ENCODE peak calls at places on chromosome 1, in five cellular contexts. D, U, B, M and F are unnamed samples.

GRCh38 chr1:233885196-233886028 is 19.1 kb upstream of the SLC35F3 start:
- DNase-seq in D (peak), U (no peak), B (no peak), M (no peak), F (no peak)

GRCh38 chr1:222250376-222250775 is 297.5 kb downstream of the HHIPL2 start:
- DNase-seq in D (no peak), U (no peak), B (no peak), M (no peak), F (no peak)

GRCh38 chr1:100265931-100266830 is at the start of gene RTCA:
- DNase-seq in D (peak), U (peak), B (peak), M (peak), F (peak)

GRCh38 chr1:218739426-218739825 is 394.3 kb downstream of the TGFB2 start:
- DNase-seq in D (no peak), U (no peak), B (no peak), M (no peak), F (no peak)

GRCh38 chr1:20440785-20441200 is 45.2 kb downstream of the CAMK2N1 start:
- DNase-seq in D (peak), U (peak), B (peak), M (no peak), F (peak)

GRCh38 chr1:165235158-165235776 is 121.2 kb downstream of the LMX1A start:
- DNase-seq in D (peak), U (no peak), B (peak), M (no peak), F (no peak)

GRCh38 chr1:37362990-37363389 is 111.4 kb upstream of the ZC3H12A start:
- DNase-seq in D (no peak), U (no peak), B (peak), M (no peak), F (no peak)

GRCh38 chr1:212554401-212554800 is 54.2 kb upstream of the ATF3 start:
- DNase-seq in D (no peak), U (no peak), B (no peak), M (no peak), F (no peak)

GRCh38 chr1:169163059-169163458 is 56.6 kb downstream of the ATP1B1 start:
- DNase-seq in D (no peak), U (no peak), B (no peak), M (no peak), F (peak)

GRCh38 chr1:51557168-51557567 is 38.1 kb upstream of the EPS15 start:
- DNase-seq in D (no peak), U (no peak), B (no peak), M (no peak), F (no peak)

GRCh38 chr1:51559501-51559900 is 40.4 kb upstream of the EPS15 start:
- DNase-seq in D (no peak), U (no peak), B (peak), M (no peak), F (no peak)

GRCh38 chr1:51560034-51560433 is 41.0 kb upstream of the EPS15 start:
- DNase-seq in D (no peak), U (no peak), B (no peak), M (no peak), F (no peak)

GRCh38 chr1:51558375-51558924 is 39.4 kb upstream of the EPS15 start:
- DNase-seq in D (no peak), U (no peak), B (peak), M (no peak), F (peak)

DNA sequence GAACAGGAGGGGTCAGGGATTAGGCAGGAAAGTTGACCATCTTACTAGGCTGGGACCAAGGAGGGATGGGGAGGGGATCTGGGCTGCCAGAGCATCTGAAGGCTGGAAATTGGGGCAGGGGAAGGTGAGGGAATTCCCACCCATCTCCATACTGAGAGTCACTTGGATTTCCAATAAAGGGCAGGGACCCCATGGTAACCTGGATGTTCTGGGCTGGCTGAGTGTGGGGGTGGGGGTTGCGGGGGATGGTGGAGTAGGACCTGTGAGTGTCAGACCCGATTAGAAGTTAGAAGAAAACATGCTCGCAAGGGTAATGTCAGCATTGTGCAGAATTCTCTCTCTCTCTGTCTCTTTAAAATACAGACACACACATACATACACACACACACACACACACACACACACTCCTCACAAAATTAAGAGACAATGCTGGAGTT is 40.0 kb upstream of the EPS15 start:
- DNase-seq in D (no peak), U (no peak), B (peak), M (no peak), F (no peak)
- H3K4me3 ChIP-seq in D (no peak), U (no peak), B (no peak), M (no peak), F (no peak)

GRCh38 chr1:204685236-204686006 is at the start of gene LRRN2:
- DNase-seq in D (no peak), U (no peak), B (peak), M (no peak), F (no peak)
- H3K4me3 ChIP-seq in D (peak), U (no peak), B (peak), M (no peak), F (no peak)

GRCh38 chr1:200039849-200040479 is 12.5 kb downstream of the NR5A2 start:
- DNase-seq in D (no peak), U (no peak), B (peak), M (no peak), F (no peak)

GRCh38 chr1:200038987-200039848 is 11.7 kb downstream of the NR5A2 start:
- DNase-seq in D (no peak), U (peak), B (peak), M (no peak), F (no peak)

GRCh38 chr1:200037904-200038644 is 10.6 kb downstream of the NR5A2 start:
- DNase-seq in D (no peak), U (no peak), B (no peak), M (no peak), F (no peak)

GRCh38 chr1:200037501-200037900 is 10.0 kb downstream of the NR5A2 start:
- DNase-seq in D (no peak), U (no peak), B (no peak), M (no peak), F (no peak)

GRCh38 chr1:200038645-200038986 is 11.1 kb downstream of the NR5A2 start:
- DNase-seq in D (no peak), U (no peak), B (peak), M (no peak), F (no peak)
- H3K4me3 ChIP-seq in D (no peak), U (peak), B (peak), M (no peak), F (no peak)

DNA sequence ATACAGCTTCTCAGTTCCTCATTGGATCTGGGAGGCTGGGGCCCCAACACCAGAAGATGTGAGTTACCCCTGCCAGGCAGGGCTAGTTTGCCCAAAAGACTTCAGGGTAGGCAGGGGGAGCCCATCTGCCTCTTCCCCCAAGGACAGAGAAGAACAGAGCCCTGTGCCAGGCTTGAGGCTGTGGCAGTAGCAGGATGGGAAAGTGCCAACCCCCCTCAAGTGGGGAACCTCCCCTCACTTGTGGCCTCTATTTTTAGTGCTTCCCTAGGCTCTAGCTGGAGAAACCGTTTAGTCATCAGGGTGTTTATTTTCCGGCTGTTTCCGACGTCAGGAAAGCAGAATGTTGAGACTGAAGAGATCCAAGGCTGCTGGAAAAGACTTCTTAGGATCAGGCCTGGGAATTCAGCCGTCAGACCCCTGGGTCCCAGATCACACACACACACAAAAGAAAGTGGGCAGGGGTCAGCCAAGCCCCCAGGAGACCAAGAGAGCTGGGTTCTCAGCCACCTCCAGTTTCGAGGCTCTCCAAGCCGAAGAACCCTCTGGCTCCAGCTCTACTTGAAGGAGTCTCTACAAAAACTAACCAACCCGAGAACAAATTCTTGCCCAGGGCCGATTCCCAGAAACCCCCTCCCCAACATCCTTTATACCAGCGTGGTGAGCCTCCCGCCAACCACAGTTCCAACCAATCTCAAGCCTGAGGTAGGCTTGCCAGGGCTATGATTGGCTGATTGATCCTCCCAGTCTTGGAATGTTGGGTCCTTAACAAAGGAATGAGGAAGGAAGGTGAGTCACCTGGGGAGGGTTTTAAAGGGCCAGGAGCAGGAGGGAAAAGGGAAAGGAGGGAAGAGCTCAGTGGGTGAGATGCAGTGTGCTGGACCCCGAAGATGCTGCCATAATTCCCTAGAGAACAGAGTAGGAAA is 2.4 kb upstream of the MEF2D start:
- DNase-seq in D (no peak), U (peak), B (peak), M (no peak), F (peak)
- H3K4me3 ChIP-seq in D (no peak), U (peak), B (no peak), M (peak), F (peak)

DNA sequence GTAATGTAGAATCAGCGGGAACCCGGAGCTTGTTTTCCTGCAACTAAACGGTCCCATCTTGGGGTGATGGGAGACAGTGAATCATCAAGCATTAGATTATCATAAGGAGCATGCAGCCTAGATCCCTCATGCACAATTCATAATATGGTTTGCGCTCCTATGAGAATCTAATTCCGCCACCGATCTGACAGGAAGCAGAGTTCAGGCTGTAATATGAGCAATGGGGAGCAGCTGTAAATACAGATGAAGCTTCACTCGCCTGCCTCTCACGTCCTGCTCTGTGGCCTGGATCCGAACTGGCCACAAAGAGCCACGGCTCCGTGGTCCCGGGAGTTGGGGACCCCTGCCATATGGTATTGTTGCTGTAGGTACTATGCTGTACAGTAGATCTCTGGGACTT is 1.6 kb downstream of the IFI44 start:
- DNase-seq in D (peak), U (no peak), B (no peak), M (no peak), F (no peak)
- H3K4me3 ChIP-seq in D (peak), U (no peak), B (no peak), M (peak), F (no peak)

GRCh38 chr1:92701147-92701546 is 83.8 kb downstream of the EVI5 start:
- DNase-seq in D (no peak), U (no peak), B (peak), M (no peak), F (peak)

GRCh38 chr1:92695104-92695503 is 89.8 kb downstream of the EVI5 start:
- DNase-seq in D (no peak), U (no peak), B (no peak), M (no peak), F (no peak)

DNA sequence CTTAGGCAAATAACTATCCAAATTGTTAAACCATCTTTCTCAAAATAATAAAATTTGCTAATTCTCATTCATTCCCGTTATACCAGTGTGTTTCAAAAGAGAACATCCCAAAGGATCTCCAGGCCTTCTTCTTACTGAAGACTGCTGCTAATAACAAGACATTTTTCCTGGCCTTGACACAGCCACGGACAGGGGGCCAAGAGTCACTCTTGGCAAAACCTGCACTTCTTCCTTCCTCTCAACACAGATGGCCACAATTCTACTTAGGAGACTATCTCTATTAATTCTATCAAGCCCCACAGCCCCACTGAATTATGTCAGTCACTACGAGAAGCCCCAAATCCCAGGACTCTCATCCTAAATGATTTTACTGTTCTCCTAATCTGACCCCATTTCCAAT is 86.0 kb downstream of the EVI5 start:
- DNase-seq in D (no peak), U (no peak), B (no peak), M (no peak), F (no peak)
- H3K4me3 ChIP-seq in D (no peak), U (no peak), B (no peak), M (no peak), F (no peak)

GRCh38 chr1:235093013-235093618 is 35.5 kb downstream of the TOMM20 start:
- DNase-seq in D (peak), U (peak), B (peak), M (no peak), F (peak)
- H3K4me3 ChIP-seq in D (no peak), U (no peak), B (no peak), M (no peak), F (no peak)

DNA sequence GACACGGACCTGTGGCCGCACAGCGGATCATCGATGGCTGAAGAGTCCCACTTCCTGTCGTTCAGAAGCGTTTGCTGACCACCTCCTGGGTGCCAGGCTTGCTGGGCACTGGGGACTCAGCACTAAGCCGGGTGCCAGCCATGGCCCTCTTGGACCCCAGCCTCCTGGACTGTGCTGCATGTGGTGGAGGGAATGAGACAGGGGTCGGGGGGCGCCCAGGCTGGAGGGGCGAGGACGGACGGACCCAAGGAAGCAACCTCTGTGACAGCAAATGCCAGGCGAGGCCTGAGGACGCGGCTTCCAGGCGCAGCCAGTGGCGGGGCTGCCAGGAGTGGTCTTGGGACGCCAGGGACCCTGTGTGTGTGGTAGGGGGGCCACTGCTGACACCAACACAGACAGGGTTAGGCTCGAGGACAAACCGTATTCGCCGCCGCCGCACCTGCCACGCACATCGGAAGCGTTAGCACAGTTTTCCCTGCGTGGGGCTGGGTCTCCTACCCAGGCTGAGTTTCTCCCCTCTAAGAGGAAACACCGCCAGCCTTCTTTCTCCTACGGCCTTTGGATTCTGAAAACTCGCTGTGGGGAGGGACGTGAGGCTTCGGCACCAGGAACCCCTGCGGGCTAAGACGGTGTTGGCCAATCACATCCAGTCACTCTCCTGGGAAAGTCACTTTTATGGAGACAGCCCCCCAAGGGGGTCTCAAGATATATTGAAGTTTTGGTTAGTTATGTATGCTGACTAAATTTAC is 3.1 kb upstream of the MXRA8 start:
- DNase-seq in D (no peak), U (no peak), B (no peak), M (no peak), F (no peak)
- H3K4me3 ChIP-seq in D (no peak), U (no peak), B (no peak), M (no peak), F (no peak)